ENCODE peak calls at places on chromosomes 7 and 10, in eight cellular contexts. F, R, B, O, X, A, L and E are unnamed samples.

GRCh38 chr7:44772867-44773266 is 23.6 kb upstream of the PPIA start:
- DNase-seq in F (no peak), L (no peak), A (no peak), R (no peak), X (no peak), O (no peak), B (no peak), E (no peak)

GRCh38 chr10:124142960-124143359 is 49.6 kb upstream of the CHST15 start:
- DNase-seq in O (no peak), B (peak), L (no peak), A (no peak), F (no peak), R (no peak), X (no peak), E (no peak)

GRCh38 chr10:60914676-60915075 is 29.3 kb downstream of the RHOBTB1 start:
- DNase-seq in L (no peak), X (no peak), B (no peak), R (no peak), F (peak), O (no peak), A (peak), E (no peak)

GRCh38 chr10:72379776-72380175 is 25.1 kb upstream of the DNAJB12 start:
- DNase-seq in A (peak), O (no peak), L (no peak), F (no peak), R (no peak), X (no peak), B (no peak), E (no peak)

GRCh38 chr10:23047201-23048050 is 48.0 kb upstream of the MSRB2 start:
- DNase-seq in L (no peak), R (no peak), F (no peak), O (no peak), X (no peak), A (no peak), B (no peak), E (no peak)

GRCh38 chr10:1137499-1138163 is 81.4 kb downstream of the WDR37 start:
- DNase-seq in A (no peak), F (no peak), L (peak), R (no peak), B (no peak), O (no peak), X (no peak), E (no peak)

GRCh38 chr10:131858118-131858515 is 42.7 kb upstream of the PPP2R2D start:
- DNase-seq in X (peak), R (no peak), B (no peak), L (no peak), F (no peak), A (no peak), O (no peak), E (no peak)

GRCh38 chr7:131249003-131249402 is 78.7 kb upstream of the MKLN1 start:
- DNase-seq in F (peak), R (no peak), X (no peak), A (peak), O (no peak), B (no peak), L (no peak), E (no peak)

GRCh38 chr7:85320699-85321476 is 134.0 kb upstream of the SEMA3D start:
- DNase-seq in R (no peak), O (no peak), F (no peak), B (no peak), L (no peak), X (no peak), A (no peak), E (no peak)

GRCh38 chr10:80507484-80507880 is 30.2 kb upstream of the SH2D4B start:
- DNase-seq in O (no peak), L (no peak), X (no peak), A (no peak), R (no peak), B (no peak), F (no peak), E (no peak)

GRCh38 chr10:35343739-35344138 is 7.4 kb downstream of the CCNY start:
- DNase-seq in B (no peak), F (no peak), O (no peak), X (no peak), A (no peak), R (no peak), L (no peak), E (no peak)

GRCh38 chr10:58565256-58565655 is 52.6 kb downstream of the BICC1 start:
- DNase-seq in X (no peak), O (no peak), L (no peak), B (no peak), F (no peak), R (no peak), A (peak), E (no peak)

GRCh38 chr7:15780271-15780670 is 93.8 kb upstream of the MEOX2 start:
- DNase-seq in B (no peak), A (no peak), F (peak), L (no peak), X (no peak), O (no peak), R (no peak), E (no peak)

GRCh38 chr7:127876393-127876792 is 154.8 kb downstream of the LRRC4 start:
- DNase-seq in R (no peak), L (no peak), A (no peak), B (peak), F (no peak), X (no peak), O (no peak), E (no peak)